ENCODE peak calls at places on chromosome 19, in eight cellular contexts. R is NCI-H1436 treated with DMSO at 0.1 percent for 48 hours; J is activated CD8-positive, alpha-beta T cell treated with anti-CD3 and anti-CD28 coated beads, Interleukin-2, amount 10 ng/mL, durations not matched to agents 7 days and 5 days; V is epithelial cell of esophagus; W is amniotic stem cell; Y is mucosa of descending colon; A is astrocyte of the spinal cord; F is HEK293T. X is an unnamed sample.
A peak's percentile ranks its signal among the peaks of the same experiment; 100 is the strongest.

GRCh38 chr19:47670736-47671135 is 42.5 kb upstream of the EHD2 start:
- DNase-seq in F (no peak), R (no peak), W (no peak), Y (peak; percentile 19), J (no peak), V (no peak), A (no peak), X (no peak)

GRCh38 chr19:10699650-10700335 is 1.4 kb upstream of the QTRT1 start:
- DNase-seq in J (peak; percentile 86), F (peak; percentile 46), Y (no peak), A (peak; percentile 48), R (no peak), V (peak; percentile 71), W (peak; percentile 24), X (peak; percentile 67)

GRCh38 chr19:3115411-3115810 is 20.4 kb upstream of the GNA15 start:
- DNase-seq in W (no peak), J (no peak), F (no peak), R (no peak), V (no peak), Y (peak; percentile 33), A (no peak), X (no peak)

GRCh38 chr19:51724543-51724942 is 752 bp upstream of the HAS1 start:
- DNase-seq in J (no peak), R (no peak), A (no peak), V (peak; percentile 77), F (no peak), W (no peak), Y (no peak), X (no peak)

GRCh38 chr19:39045506-39045905 is 13.2 kb upstream of the FBXO27 start:
- DNase-seq in W (no peak), J (no peak), V (no peak), Y (no peak), A (no peak), F (no peak), R (no peak), X (no peak)

GRCh38 chr19:49973987-49974386 is 13.0 kb upstream of the SIGLEC11 start:
- DNase-seq in F (no peak), V (no peak), Y (no peak), J (no peak), R (no peak), W (no peak), A (no peak), X (no peak)

GRCh38 chr19:48575931-48576622 is 24.1 kb downstream of the SULT2B1 start:
- DNase-seq in F (no peak), W (no peak), Y (no peak), R (no peak), A (no peak), J (no peak), V (no peak), X (no peak)

GRCh38 chr19:57267294-57267693 is 13.0 kb upstream of the ZNF460 start:
- DNase-seq in A (no peak), J (no peak), V (no peak), Y (no peak), W (no peak), R (no peak), F (no peak), X (no peak)

GRCh38 chr19:2171349-2172145 is 7.8 kb downstream of the DOT1L start:
- DNase-seq in J (peak; percentile 79), R (no peak), F (no peak), A (no peak), W (no peak), V (no peak), Y (peak; percentile 80), X (no peak)

GRCh38 chr19:35828694-35829301 is 16.2 kb upstream of the PRODH2 start:
- DNase-seq in A (peak; percentile 59), W (peak; percentile 48), V (peak; percentile 72), J (peak; percentile 78), F (peak; percentile 66), R (no peak), Y (no peak), X (peak; percentile 79)

GRCh38 chr19:44891016-44891882 is at the start of gene TOMM40:
- DNase-seq in J (peak; percentile 41), Y (no peak), W (peak; percentile 100), A (no peak), F (no peak), V (no peak), R (peak; percentile 100), X (peak; percentile 45)

GRCh38 chr19:18433735-18434398 is 4.1 kb downstream of the ISYNA1 start:
- DNase-seq in R (no peak), F (no peak), A (no peak), V (no peak), W (no peak), J (no peak), Y (peak; percentile 64), X (no peak)

GRCh38 chr19:52613299-52613906 is 24.8 kb downstream of the ZNF83 start:
- DNase-seq in V (no peak), A (no peak), F (no peak), R (no peak), J (no peak), Y (no peak), W (no peak), X (no peak)

GRCh38 chr19:19081642-19082151 is 17.9 kb downstream of the SLC25A42 start:
- DNase-seq in J (no peak), V (no peak), A (no peak), W (no peak), Y (no peak), R (no peak), F (no peak), X (no peak)

GRCh38 chr19:15010497-15011255 is 31.0 kb upstream of the SLC1A6 start:
- DNase-seq in V (no peak), F (no peak), W (no peak), Y (no peak), J (no peak), A (no peak), R (no peak), X (no peak)

GRCh38 chr19:8204961-8205360 is 4.2 kb upstream of the CERS4 start:
- DNase-seq in Y (no peak), F (no peak), V (no peak), R (no peak), W (no peak), J (no peak), A (no peak), X (no peak)

GRCh38 chr19:11363881-11364280 is 8.6 kb downstream of the PLPPR2 start:
- DNase-seq in V (no peak), J (no peak), Y (no peak), W (no peak), R (no peak), A (no peak), F (no peak), X (no peak)

GRCh38 chr19:13689050-13689449 is 75.3 kb upstream of the MRI1 start:
- DNase-seq in A (no peak), Y (no peak), R (no peak), W (no peak), V (no peak), J (no peak), F (peak; percentile 49), X (peak; percentile 34)

GRCh38 chr19:27971071-27971470 is 1241.9 kb downstream of the UQCRFS1 start:
- DNase-seq in Y (no peak), A (no peak), F (no peak), R (no peak), V (peak; percentile 51), W (no peak), J (no peak), X (no peak)

GRCh38 chr19:5801796-5802616 is 2.9 kb upstream of the NRTN start:
- DNase-seq in F (no peak), V (no peak), W (no peak), A (peak; percentile 13), R (no peak), Y (no peak), J (no peak), X (peak; percentile 86)

GRCh38 chr19:57812201-57812600 is 2.5 kb downstream of the ZNF552 start:
- DNase-seq in F (no peak), J (no peak), R (no peak), W (no peak), Y (no peak), A (no peak), V (no peak), X (no peak)

GRCh38 chr19:36986601-36987000 is 70.5 kb downstream of the ZNF568 start:
- DNase-seq in F (no peak), J (no peak), W (no peak), A (no peak), V (no peak), R (no peak), Y (no peak), X (peak; percentile 97)

GRCh38 chr19:31127132-31127967 is 221.9 kb downstream of the TSHZ3 start:
- DNase-seq in V (peak; percentile 66), R (no peak), Y (no peak), J (no peak), W (peak; percentile 79), A (peak; percentile 98), F (no peak), X (peak; percentile 68)

GRCh38 chr19:55838251-55838650 is 1.9 kb downstream of the NLRP4 start:
- DNase-seq in V (no peak), R (no peak), J (no peak), W (no peak), Y (no peak), F (no peak), A (no peak), X (no peak)

GRCh38 chr19:46189971-46190335 is 39.6 kb upstream of the IGFL1 start:
- DNase-seq in J (no peak), V (no peak), F (no peak), Y (no peak), R (no peak), W (no peak), A (no peak), X (no peak)

X was measured in SJCRH30.